ENCODE peak calls at places on chromosome 16, in seven cellular contexts. X is neural progenitor cell, L is breast epithelium, Y is foreskin fibroblast, J is fibroblast of pulmonary artery, P is DND-41, H is fibroblast of villous mesenchyme. C is an unnamed sample.

GRCh38 chr16:88691924-88692560 is 5.7 kb upstream of the SNAI3 start:
- DNase-seq in X (no peak), L (no peak), Y (no peak), J (no peak), P (peak), H (no peak), C (no peak)

GRCh38 chr16:3175157-3176153 is 12.5 kb upstream of the OR1F1 start:
- DNase-seq in X (peak), L (no peak), Y (peak), J (no peak), P (no peak), H (no peak), C (no peak)

GRCh38 chr16:3171855-3172593 is 16.0 kb upstream of the OR1F1 start:
- DNase-seq in X (peak), L (no peak), Y (peak), J (no peak), P (no peak), H (no peak), C (no peak)

GRCh38 chr16:450800-451512 is 25.5 kb downstream of the RAB11FIP3 start:
- DNase-seq in X (no peak), L (no peak), Y (peak), J (peak), P (no peak), H (peak), C (no peak)

GRCh38 chr16:27401768-27402568 is at the start of gene IL21R:
- DNase-seq in X (peak), L (no peak), Y (peak), J (peak), P (peak), H (no peak), C (peak)

GRCh38 chr16:77556203-77556602 is 121.4 kb upstream of the ADAMTS18 start:
- DNase-seq in X (peak), L (no peak), Y (no peak), J (no peak), P (no peak), H (no peak), C (no peak)

GRCh38 chr16:22092143-22092933 is at the start of gene VWA3A:
- DNase-seq in X (peak), L (no peak), Y (peak), J (peak), P (no peak), H (peak), C (no peak)

GRCh38 chr16:630815-631405 is at the start of gene WFIKKN1:
- DNase-seq in X (peak), L (no peak), Y (peak), J (no peak), P (no peak), H (no peak), C (no peak)

GRCh38 chr16:75420987-75421819 is 12.1 kb downstream of the CFDP1 start:
- DNase-seq in X (peak), L (no peak), Y (peak), J (peak), P (peak), H (peak), C (peak)

GRCh38 chr16:73066321-73066926 is 18.5 kb upstream of the ZFHX3 start:
- DNase-seq in X (peak), L (no peak), Y (no peak), J (no peak), P (no peak), H (no peak), C (no peak)

GRCh38 chr16:73068546-73069401 is 20.8 kb upstream of the ZFHX3 start:
- DNase-seq in X (peak), L (no peak), Y (peak), J (peak), P (no peak), H (peak), C (peak)

GRCh38 chr16:73069581-73070262 is 21.8 kb upstream of the ZFHX3 start:
- DNase-seq in X (no peak), L (no peak), Y (no peak), J (no peak), P (no peak), H (no peak), C (no peak)

GRCh38 chr16:73066927-73067670 is 19.2 kb upstream of the ZFHX3 start:
- DNase-seq in X (peak), L (no peak), Y (peak), J (peak), P (no peak), H (peak), C (peak)

GRCh38 chr16:73067671-73068545 is 20.0 kb upstream of the ZFHX3 start:
- DNase-seq in X (no peak), L (no peak), Y (no peak), J (no peak), P (no peak), H (no peak), C (no peak)
- H3K4me3 ChIP-seq in X (no peak), L (no peak), Y (no peak), J (no peak), P (no peak), H (no peak), C (no peak)

GRCh38 chr16:1965610-1966009 is 984 bp upstream of the RPS2 start:
- DNase-seq in X (no peak), L (no peak), Y (no peak), J (no peak), P (no peak), H (no peak), C (no peak)

GRCh38 chr16:1968146-1968953 is 1.7 kb downstream of the RNF151 start:
- DNase-seq in X (no peak), L (no peak), Y (no peak), J (no peak), P (no peak), H (no peak), C (no peak)

GRCh38 chr16:1964506-1965471 is at the start of gene RPS2:
- DNase-seq in X (peak), L (peak), Y (peak), J (peak), P (peak), H (peak), C (peak)

GRCh38 chr16:1964046-1964505 is 550 bp downstream of the RPS2 start:
- DNase-seq in X (peak), L (no peak), Y (peak), J (peak), P (peak), H (peak), C (no peak)

GRCh38 chr16:1966460-1966859 is at the start of gene RNF151:
- DNase-seq in X (no peak), L (no peak), Y (no peak), J (no peak), P (no peak), H (no peak), C (no peak)
- H3K4me3 ChIP-seq in X (peak), L (peak), Y (peak), J (peak), P (peak), H (peak), C (peak)

DNA sequence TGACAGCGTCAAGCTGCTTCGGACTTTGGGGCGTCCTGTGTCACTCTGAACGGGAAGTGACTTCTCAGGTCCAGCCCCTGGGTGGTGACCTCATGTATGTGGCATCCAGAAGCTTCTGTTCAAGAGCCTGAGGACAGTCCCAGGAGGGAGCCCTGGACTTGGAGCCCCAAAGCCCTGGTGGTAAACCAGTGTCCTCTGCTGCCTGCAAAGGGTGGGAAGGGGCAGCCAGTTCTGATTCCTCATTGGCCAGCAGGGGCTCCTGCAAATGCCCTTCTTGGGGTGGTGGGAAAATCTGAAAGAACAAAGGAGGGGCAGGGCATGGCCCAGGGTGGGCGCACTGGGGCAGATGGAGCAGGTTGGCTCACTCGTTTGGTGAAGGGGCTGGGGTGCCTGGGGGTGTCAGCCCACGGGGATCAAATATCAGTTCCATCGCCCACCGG is 1.6 kb downstream of the OSGIN1 start:
- DNase-seq in X (no peak), L (no peak), Y (peak), J (peak), P (no peak), H (peak), C (no peak)
- H3K4me3 ChIP-seq in X (no peak), L (no peak), Y (no peak), J (peak), P (no peak), H (no peak), C (no peak)

GRCh38 chr16:67934306-67935095 is 2.1 kb downstream of the PSMB10 start:
- DNase-seq in X (no peak), L (no peak), Y (peak), J (no peak), P (no peak), H (no peak), C (no peak)
- H3K4me3 ChIP-seq in X (peak), L (no peak), Y (peak), J (peak), P (no peak), H (peak), C (peak)

GRCh38 chr16:74298104-74298503 is 1.5 kb downstream of the PSMD7 start:
- DNase-seq in X (no peak), L (no peak), Y (no peak), J (no peak), P (no peak), H (no peak), C (no peak)
- H3K4me3 ChIP-seq in X (peak), L (peak), Y (peak), J (peak), P (peak), H (peak), C (peak)

C was measured in skeletal muscle cell.